ENCODE peak calls at places on chromosomes 13 and 19, in ten cellular contexts. U, C, M, A, J, Z, P, I, Y and B are unnamed samples.

GRCh38 chr13:95288899-95289500 is 12.3 kb downstream of the ABCC4 start:
- DNase-seq in U (no peak), C (no peak), M (no peak), A (no peak), J (no peak), Z (no peak), P (no peak), I (no peak), Y (no peak), B (no peak)

GRCh38 chr19:49631610-49632192 is 8.2 kb downstream of the RRAS start:
- DNase-seq in U (no peak), C (no peak), M (no peak), A (no peak), J (no peak), Z (no peak), P (no peak), I (no peak), Y (no peak), B (no peak)

GRCh38 chr13:30991922-30992321 is 59.5 kb downstream of the TEX26 start:
- DNase-seq in U (no peak), C (no peak), M (no peak), A (no peak), J (no peak), Z (no peak), P (no peak), I (no peak), Y (no peak), B (no peak)

GRCh38 chr19:1171755-1172352 is 2.2 kb downstream of the SBNO2 start:
- DNase-seq in U (no peak), C (no peak), M (peak), A (no peak), J (no peak), Z (peak), P (no peak), I (peak), Y (no peak), B (no peak)

GRCh38 chr13:83515267-83515666 is 367.0 kb downstream of the SLITRK1 start:
- DNase-seq in U (no peak), C (no peak), M (no peak), A (no peak), J (peak), Z (no peak), P (no peak), I (no peak), Y (no peak), B (no peak)

GRCh38 chr19:50679177-50680125 is 30.2 kb downstream of the C19orf81 start:
- DNase-seq in U (peak), C (peak), M (peak), A (peak), J (peak), Z (peak), P (peak), I (peak), Y (no peak), B (peak)

GRCh38 chr19:44278181-44278690 is 18.6 kb downstream of the ZNF233 start:
- DNase-seq in U (no peak), C (no peak), M (no peak), A (no peak), J (no peak), Z (no peak), P (no peak), I (no peak), Y (no peak), B (no peak)

GRCh38 chr13:28718186-28718537 is 608 bp downstream of the SLC46A3 start:
- DNase-seq in U (no peak), C (no peak), M (no peak), A (no peak), J (no peak), Z (no peak), P (no peak), I (no peak), Y (no peak), B (no peak)

GRCh38 chr13:43058836-43059235 is 35.5 kb downstream of the DNAJC15 start:
- DNase-seq in U (no peak), C (no peak), M (no peak), A (no peak), J (no peak), Z (no peak), P (no peak), I (no peak), Y (no peak), B (no peak)

GRCh38 chr19:1248454-1249297 is at the start of gene MIDN:
- DNase-seq in U (peak), C (no peak), M (peak), A (peak), J (peak), Z (peak), P (peak), I (peak), Y (no peak), B (no peak)

GRCh38 chr19:296476-297225 is 5.4 kb upstream of the PLPP2 start:
- DNase-seq in U (no peak), C (no peak), M (no peak), A (no peak), J (no peak), Z (no peak), P (no peak), I (peak), Y (no peak), B (no peak)

GRCh38 chr13:47211106-47211505 is 314.3 kb upstream of the HTR2A start:
- DNase-seq in U (no peak), C (no peak), M (no peak), A (no peak), J (no peak), Z (no peak), P (no peak), I (no peak), Y (no peak), B (no peak)

GRCh38 chr19:10112037-10112751 is 701 bp downstream of the P2RY11 start:
- DNase-seq in U (no peak), C (no peak), M (no peak), A (no peak), J (peak), Z (no peak), P (peak), I (peak), Y (no peak), B (no peak)

GRCh38 chr19:40223135-40223822 is 3.2 kb downstream of the CCNP start:
- DNase-seq in U (no peak), C (no peak), M (peak), A (no peak), J (no peak), Z (no peak), P (peak), I (no peak), Y (no peak), B (no peak)

GRCh38 chr19:55640043-55640576 is 692 bp upstream of the ZNF580 start:
- DNase-seq in U (no peak), C (no peak), M (peak), A (no peak), J (peak), Z (peak), P (peak), I (peak), Y (no peak), B (no peak)

GRCh38 chr13:24119593-24120508 is 40.7 kb upstream of the SPATA13 start:
- DNase-seq in U (no peak), C (no peak), M (no peak), A (no peak), J (no peak), Z (no peak), P (no peak), I (peak), Y (no peak), B (no peak)

GRCh38 chr13:31951215-31951678 is 80.3 kb upstream of the FRY start:
- DNase-seq in U (no peak), C (no peak), M (no peak), A (peak), J (no peak), Z (peak), P (peak), I (peak), Y (peak), B (peak)

GRCh38 chr13:42330991-42331390 is 59.0 kb downstream of the AKAP11 start:
- DNase-seq in U (no peak), C (no peak), M (no peak), A (no peak), J (no peak), Z (no peak), P (no peak), I (no peak), Y (no peak), B (no peak)

GRCh38 chr13:111904701-111905608 is 162.0 kb upstream of the SOX1 start:
- DNase-seq in U (no peak), C (peak), M (no peak), A (no peak), J (no peak), Z (no peak), P (no peak), I (no peak), Y (no peak), B (no peak)

GRCh38 chr13:78657699-78658629 is 991 bp downstream of the OBI1 start:
- DNase-seq in U (peak), C (no peak), M (no peak), A (no peak), J (no peak), Z (no peak), P (no peak), I (no peak), Y (no peak), B (no peak)

GRCh38 chr13:100521912-100522490 is 66.6 kb downstream of the GGACT start:
- DNase-seq in U (no peak), C (no peak), M (no peak), A (no peak), J (no peak), Z (no peak), P (no peak), I (no peak), Y (no peak), B (no peak)

GRCh38 chr19:4232614-4233281 is 3.4 kb downstream of the EBI3 start:
- DNase-seq in U (no peak), C (no peak), M (no peak), A (no peak), J (no peak), Z (no peak), P (no peak), I (no peak), Y (no peak), B (no peak)

GRCh38 chr13:89267734-89268133 is 1596.6 kb downstream of the SLITRK5 start:
- DNase-seq in U (no peak), C (no peak), M (no peak), A (no peak), J (no peak), Z (no peak), P (no peak), I (no peak), Y (no peak), B (no peak)

GRCh38 chr19:33132425-33132824 is 511 bp downstream of the WDR88 start:
- DNase-seq in U (no peak), C (no peak), M (no peak), A (no peak), J (peak), Z (no peak), P (no peak), I (no peak), Y (no peak), B (no peak)

GRCh38 chr13:112441779-112442310 is 65.7 kb downstream of the SPACA7 start:
- DNase-seq in U (no peak), C (no peak), M (no peak), A (no peak), J (no peak), Z (no peak), P (no peak), I (no peak), Y (no peak), B (no peak)

GRCh38 chr19:2083174-2083854 is 12.8 kb downstream of the MOB3A start:
- DNase-seq in U (no peak), C (no peak), M (peak), A (no peak), J (no peak), Z (no peak), P (peak), I (no peak), Y (no peak), B (no peak)

GRCh38 chr13:40682449-40683240 is 16.2 kb upstream of the FOXO1 start:
- DNase-seq in U (no peak), C (no peak), M (no peak), A (no peak), J (peak), Z (no peak), P (no peak), I (no peak), Y (no peak), B (no peak)

GRCh38 chr19:47421844-47422395 is 2.6 kb upstream of the MEIS3 start:
- DNase-seq in U (no peak), C (no peak), M (peak), A (no peak), J (no peak), Z (no peak), P (no peak), I (no peak), Y (no peak), B (no peak)

GRCh38 chr13:80276371-80277289 is 64.3 kb downstream of the SPRY2 start:
- DNase-seq in U (peak), C (no peak), M (no peak), A (no peak), J (no peak), Z (peak), P (no peak), I (peak), Y (no peak), B (no peak)

GRCh38 chr19:55581828-55582223 is 1.2 kb upstream of the ZNF579 start:
- DNase-seq in U (peak), C (no peak), M (no peak), A (no peak), J (peak), Z (peak), P (no peak), I (no peak), Y (no peak), B (no peak)

GRCh38 chr13:30486230-30487074 is 20.7 kb upstream of the HMGB1 start:
- DNase-seq in U (no peak), C (no peak), M (no peak), A (peak), J (no peak), Z (peak), P (no peak), I (no peak), Y (no peak), B (no peak)

GRCh38 chr19:56973713-56974553 is 133.4 kb upstream of the PEG3 start:
- DNase-seq in U (peak), C (no peak), M (no peak), A (no peak), J (no peak), Z (no peak), P (no peak), I (peak), Y (no peak), B (no peak)

GRCh38 chr13:44180876-44181536 is 192.6 kb upstream of the SERP2 start:
- DNase-seq in U (no peak), C (no peak), M (no peak), A (no peak), J (no peak), Z (no peak), P (no peak), I (no peak), Y (no peak), B (no peak)

GRCh38 chr13:24161010-24161775 is 673 bp downstream of the SPATA13 start:
- DNase-seq in U (peak), C (no peak), M (peak), A (no peak), J (no peak), Z (peak), P (peak), I (peak), Y (no peak), B (no peak)

GRCh38 chr13:29483211-29483610 is 112.3 kb downstream of the SLC7A1 start:
- DNase-seq in U (no peak), C (no peak), M (peak), A (peak), J (no peak), Z (peak), P (no peak), I (no peak), Y (no peak), B (no peak)

GRCh38 chr13:93814658-93815057 is 588.1 kb downstream of the GPC6 start:
- DNase-seq in U (no peak), C (no peak), M (no peak), A (no peak), J (no peak), Z (no peak), P (no peak), I (no peak), Y (no peak), B (no peak)

GRCh38 chr13:54449922-54450321 is 1421.3 kb downstream of the OLFM4 start:
- DNase-seq in U (no peak), C (no peak), M (no peak), A (no peak), J (no peak), Z (no peak), P (no peak), I (no peak), Y (no peak), B (no peak)
- TF ChIP-seq CTCF in U (no peak), C (no peak), M (no peak), A (no peak), J (no peak), Z (no peak), P (no peak), I (no peak), Y (no peak), B (no peak)

GRCh38 chr19:54172764-54173699 is at the start of gene TMC4:
- DNase-seq in U (no peak), C (peak), M (no peak), A (peak), J (peak), Z (peak), P (peak), I (no peak), Y (no peak), B (no peak)
- TF ChIP-seq POLR2A in U (no peak), C (no peak), M (peak), A (peak), J (no peak), Z (no peak), P (peak), I (no peak), Y (no peak), B (no peak)

GRCh38 chr19:45886427-45887310 is 728 bp upstream of the IRF2BP1 start:
- DNase-seq in U (peak), C (peak), M (peak), A (peak), J (peak), Z (peak), P (peak), I (peak), Y (peak), B (peak)
- TF ChIP-seq CTCF in U (no peak), C (no peak), M (no peak), A (no peak), J (no peak), Z (no peak), P (no peak), I (no peak), Y (no peak), B (no peak)

GRCh38 chr19:38841787-38842438 is 7.9 kb downstream of the HNRNPL start:
- DNase-seq in U (no peak), C (no peak), M (no peak), A (no peak), J (no peak), Z (no peak), P (no peak), I (no peak), Y (no peak), B (no peak)

GRCh38 chr19:38843175-38843758 is 6.5 kb downstream of the HNRNPL start:
- DNase-seq in U (no peak), C (no peak), M (no peak), A (no peak), J (peak), Z (no peak), P (no peak), I (no peak), Y (no peak), B (no peak)

GRCh38 chr19:38844093-38844686 is 5.6 kb downstream of the HNRNPL start:
- DNase-seq in U (no peak), C (no peak), M (no peak), A (no peak), J (no peak), Z (no peak), P (no peak), I (no peak), Y (no peak), B (no peak)

GRCh38 chr19:38841180-38841766 is 8.5 kb downstream of the HNRNPL start:
- DNase-seq in U (no peak), C (no peak), M (no peak), A (no peak), J (no peak), Z (no peak), P (no peak), I (no peak), Y (no peak), B (no peak)

GRCh38 chr19:38842439-38843174 is 7.2 kb downstream of the HNRNPL start:
- DNase-seq in U (no peak), C (no peak), M (no peak), A (no peak), J (peak), Z (peak), P (peak), I (no peak), Y (no peak), B (no peak)
- TF ChIP-seq POLR2A in U (peak), C (no peak), M (peak), A (no peak), J (no peak), Z (no peak), P (no peak), I (no peak), Y (peak), B (no peak)

GRCh38 chr13:49561064-49561410 is 24.3 kb downstream of the RCBTB1 start:
- DNase-seq in U (peak), C (no peak), M (no peak), A (no peak), J (peak), Z (no peak), P (no peak), I (peak), Y (no peak), B (no peak)

GRCh38 chr13:49563513-49563912 is 21.8 kb downstream of the RCBTB1 start:
- DNase-seq in U (no peak), C (no peak), M (no peak), A (no peak), J (no peak), Z (no peak), P (no peak), I (no peak), Y (no peak), B (no peak)

GRCh38 chr13:49559006-49559405 is 26.4 kb downstream of the RCBTB1 start:
- DNase-seq in U (no peak), C (no peak), M (no peak), A (no peak), J (no peak), Z (no peak), P (no peak), I (no peak), Y (no peak), B (no peak)

DNA sequence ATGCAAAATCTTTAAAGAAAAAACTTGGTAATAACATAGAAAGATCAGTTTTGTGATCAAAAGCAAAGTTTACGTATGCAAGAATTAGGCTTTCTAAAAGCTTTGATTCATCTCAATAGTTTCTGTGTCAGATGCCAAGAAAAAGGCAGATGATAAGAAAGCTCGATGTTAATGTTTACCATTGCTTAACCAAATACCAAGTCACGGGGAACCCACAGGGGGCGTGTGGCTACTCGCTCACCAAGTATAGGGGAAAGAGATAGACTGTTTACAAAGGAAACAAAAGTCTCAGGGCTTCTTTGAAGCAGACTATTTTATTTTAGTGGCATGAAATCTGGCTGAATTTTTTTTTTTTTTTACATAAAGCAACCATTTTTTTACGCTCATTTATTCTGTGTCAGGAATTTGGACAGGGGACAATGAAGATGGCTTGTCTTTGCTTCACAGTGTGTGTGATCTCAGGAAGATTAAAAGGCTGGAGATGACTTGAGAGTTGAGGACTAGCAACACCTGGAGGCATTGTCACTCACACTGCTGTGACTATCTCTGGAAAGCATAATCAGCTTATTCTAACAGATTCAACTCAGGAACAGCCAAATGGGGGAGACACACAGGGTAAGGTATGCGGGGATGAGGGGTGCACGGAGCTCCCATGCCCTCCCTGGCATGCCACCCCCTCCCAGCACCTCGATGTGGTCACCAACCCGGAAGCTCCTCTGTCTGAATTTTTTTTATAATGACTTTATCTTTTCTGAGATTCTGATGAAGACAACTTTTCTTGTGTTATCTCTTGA is 24.9 kb downstream of the RCBTB1 start:
- DNase-seq in U (peak), C (no peak), M (no peak), A (no peak), J (peak), Z (no peak), P (no peak), I (peak), Y (no peak), B (no peak)
- TF ChIP-seq CTCF in U (peak), C (no peak), M (no peak), A (no peak), J (peak), Z (no peak), P (peak), I (no peak), Y (no peak), B (no peak)

DNA sequence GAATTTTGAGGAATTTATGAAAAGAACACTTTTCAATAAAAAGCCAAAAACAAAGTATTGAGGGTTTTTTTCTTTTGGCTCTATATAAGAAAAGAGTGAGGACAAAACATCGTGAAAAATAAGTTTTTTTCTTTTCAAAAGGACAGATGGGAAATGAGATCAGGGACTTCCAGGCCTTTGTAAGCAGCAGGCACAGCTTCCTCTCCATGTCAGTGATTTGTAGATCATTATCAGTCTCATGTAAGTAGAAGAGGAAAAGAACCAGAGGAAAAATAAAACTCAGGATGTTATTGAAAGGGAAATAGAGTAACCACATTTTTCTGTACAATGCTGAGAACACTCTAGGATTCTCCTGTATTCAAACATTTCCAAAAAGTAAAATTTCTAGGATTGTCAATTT is 29.9 kb downstream of the DOCK9 start:
- DNase-seq in U (no peak), C (no peak), M (no peak), A (no peak), J (no peak), Z (no peak), P (no peak), I (no peak), Y (no peak), B (no peak)
- TF ChIP-seq POLR2A in U (no peak), C (no peak), M (no peak), A (no peak), J (no peak), Z (no peak), P (no peak), I (no peak), Y (no peak), B (no peak)

GRCh38 chr13:113793718-113794085 is 34.7 kb downstream of the TMEM255B start:
- DNase-seq in U (no peak), C (no peak), M (peak), A (no peak), J (no peak), Z (no peak), P (no peak), I (no peak), Y (no peak), B (no peak)
- TF ChIP-seq CTCF in U (no peak), C (no peak), M (no peak), A (no peak), J (no peak), Z (no peak), P (no peak), I (no peak), Y (no peak), B (no peak)